ENCODE peak calls at places on chromosomes 7 and 10, in eight cellular contexts. I is fibroblast of lung, H is keratinocyte, R is bronchial epithelial cell, L is adrenal gland, Z is Peyer's patch, B is fibroblast of the aortic adventitia, P is spleen. E is an unnamed sample.

GRCh38 chr10:15813415-15813814 is 46.9 kb downstream of the MINDY3 start:
- DNase-seq in B (peak; percentile 23), H (no peak), I (peak; percentile 50), P (no peak), Z (no peak), L (no peak), R (no peak), E (no peak)

GRCh38 chr7:20114463-20114862 is 102.7 kb downstream of the MACC1 start:
- DNase-seq in L (no peak), P (no peak), I (peak; percentile 10), H (no peak), B (no peak), Z (no peak), R (no peak), E (no peak)

GRCh38 chr7:139950881-139951525 is 111.7 kb downstream of the PARP12 start:
- DNase-seq in H (no peak), B (no peak), Z (no peak), L (no peak), P (no peak), I (no peak), R (peak; percentile 73), E (no peak)

GRCh38 chr10:59868974-59869940 is 37.1 kb downstream of the CCDC6 start:
- DNase-seq in H (no peak), R (no peak), P (no peak), L (no peak), B (no peak), I (no peak), Z (no peak), E (no peak)

GRCh38 chr10:103616705-103617361 is 123.3 kb downstream of the NEURL1 start:
- DNase-seq in P (no peak), Z (no peak), I (peak; percentile 36), L (peak; percentile 46), R (no peak), B (peak; percentile 92), H (no peak), E (no peak)

GRCh38 chr7:126483972-126484371 is 768.8 kb downstream of the GRM8 start:
- DNase-seq in B (no peak), P (no peak), R (no peak), H (no peak), L (no peak), I (no peak), Z (no peak), E (no peak)

GRCh38 chr10:69883256-69883655 is 81.5 kb downstream of the COL13A1 start:
- DNase-seq in Z (no peak), R (peak; percentile 54), I (no peak), P (no peak), L (no peak), H (no peak), B (no peak), E (no peak)

GRCh38 chr10:9243861-9244515 is 1189.5 kb downstream of the GATA3 start:
- DNase-seq in B (no peak), L (no peak), P (no peak), R (no peak), I (peak; percentile 11), Z (no peak), H (no peak), E (no peak)

GRCh38 chr10:51074238-51075028 is at the start of gene PRKG1:
- DNase-seq in I (peak; percentile 72), P (peak; percentile 79), B (peak; percentile 82), R (peak; percentile 45), L (peak; percentile 71), Z (peak; percentile 70), H (no peak), E (peak; percentile 54)

GRCh38 chr10:82399850-82400249 is 524.9 kb downstream of the NRG3 start:
- DNase-seq in P (no peak), Z (no peak), B (no peak), R (no peak), H (no peak), I (no peak), L (no peak), E (no peak)

DNA sequence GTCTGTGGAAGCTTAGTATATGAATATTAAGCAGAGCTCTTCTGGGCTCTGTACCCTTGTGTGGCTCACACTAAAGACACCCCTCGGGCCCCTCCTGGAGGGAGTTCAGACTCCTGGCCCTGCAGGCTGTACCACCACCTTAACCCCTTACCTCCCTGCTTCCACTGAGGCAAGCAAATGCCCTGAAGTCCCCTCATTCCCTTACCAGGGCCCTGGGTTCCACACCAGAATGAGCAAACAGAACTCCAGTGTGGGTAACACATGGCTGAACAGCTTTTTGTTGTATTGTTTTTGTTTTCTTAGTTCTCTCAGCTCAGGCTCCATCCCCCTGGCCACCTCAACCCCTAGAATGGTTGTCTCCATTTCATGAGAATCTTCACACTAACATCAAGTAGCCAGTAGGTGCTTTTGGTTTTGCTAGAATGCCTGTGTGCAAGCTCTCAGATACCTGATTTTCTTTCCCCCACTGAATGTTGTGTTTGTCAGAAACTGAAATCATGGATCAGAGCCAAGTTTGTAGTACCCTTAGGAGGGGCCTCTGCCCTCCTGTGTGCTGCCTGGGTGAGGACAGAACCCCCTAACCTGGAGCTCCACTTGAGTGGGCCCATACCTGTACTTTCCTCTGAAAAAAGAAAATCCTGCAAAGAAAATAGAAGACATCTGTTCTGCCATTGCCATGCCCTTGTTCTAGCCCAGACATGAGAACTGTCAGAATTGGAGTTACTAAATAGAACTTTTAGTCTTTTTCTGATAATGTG is 2.8 kb upstream of the WAPL start:
- DNase-seq in P (no peak), L (no peak), H (no peak), I (no peak), B (no peak), Z (no peak), R (no peak), E (no peak)
- H3K4me3 ChIP-seq in P (no peak overlapping the region), L (no peak overlapping the region), H (no peak overlapping the region), I (no peak overlapping the region), B (no peak overlapping the region), Z (no peak overlapping the region), R (no peak overlapping the region), E (no peak overlapping the region)

DNA sequence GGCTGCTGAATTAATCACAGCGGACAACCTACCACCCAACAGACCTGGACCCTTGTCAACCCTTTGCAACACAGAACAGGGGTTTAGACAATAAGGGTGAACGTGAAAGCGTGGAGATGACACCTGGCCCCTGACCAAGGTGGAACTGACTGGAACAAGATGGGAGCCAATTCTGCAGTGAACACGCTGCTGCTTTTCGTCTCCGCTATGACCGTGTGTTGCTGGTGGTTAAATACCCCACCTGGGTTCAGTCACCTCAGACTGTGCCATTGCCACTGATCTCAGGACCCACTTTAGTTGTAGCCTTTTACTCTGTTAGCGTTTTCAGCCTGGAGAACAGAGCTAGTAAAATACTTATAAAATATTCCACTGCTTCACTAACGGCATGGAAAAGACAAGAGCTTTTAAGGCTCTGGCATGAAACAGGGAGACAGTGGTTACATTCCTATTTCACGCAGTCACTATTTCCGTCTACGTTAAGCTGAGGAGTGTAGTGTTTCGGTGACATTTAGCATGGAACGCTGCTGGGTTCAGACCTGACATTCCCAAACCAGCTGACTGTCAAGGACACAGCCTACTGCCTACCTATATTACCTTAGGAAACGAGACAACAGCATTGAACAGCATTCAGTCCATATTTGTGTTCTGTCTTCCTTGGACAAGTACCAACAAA is 119.5 kb upstream of the PRSS1 start:
- DNase-seq in H (no peak), Z (no peak), L (no peak), R (peak; percentile 12), P (no peak), I (peak; percentile 79), B (peak; percentile 34), E (no peak)
- H3K4me3 ChIP-seq in H (no peak overlapping the region), Z (no peak overlapping the region), L (no peak overlapping the region), R (no peak overlapping the region), P (no peak overlapping the region), I (no peak overlapping the region), B (no peak overlapping the region), E (no peak overlapping the region)

DNA sequence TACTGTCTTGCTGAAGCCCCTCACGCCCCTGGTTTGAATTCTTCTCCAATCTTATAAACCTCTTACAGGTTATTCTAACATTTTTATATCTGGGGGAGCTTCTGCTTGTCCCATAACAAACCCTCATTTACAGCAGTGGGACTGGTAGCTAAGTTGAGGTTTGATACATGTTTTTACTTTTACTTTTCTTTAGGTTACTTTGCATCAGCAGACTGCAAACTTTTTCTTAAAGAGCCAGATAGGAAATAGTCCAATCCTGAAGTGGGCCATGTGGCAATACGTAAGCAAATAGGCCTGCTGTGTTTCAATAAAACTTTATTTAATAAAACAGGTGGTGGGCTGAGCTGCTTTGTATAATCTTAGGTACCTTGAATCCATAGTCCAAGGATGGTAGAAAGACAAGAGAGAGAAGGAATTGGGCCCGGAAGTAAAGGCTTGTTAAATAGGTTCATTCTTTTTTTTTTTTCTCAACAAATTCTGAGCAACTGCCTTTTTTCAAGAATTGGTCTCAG is 27.3 kb downstream of the RAB18 start:
- DNase-seq in H (no peak), L (no peak), I (no peak), B (no peak), P (no peak), Z (no peak), R (no peak), E (no peak)
- H3K4me3 ChIP-seq in H (no peak overlapping the region), L (no peak overlapping the region), I (no peak overlapping the region), B (no peak overlapping the region), P (no peak overlapping the region), Z (no peak overlapping the region), R (no peak overlapping the region), E (no peak overlapping the region)

GRCh38 chr7:128833148-128833938 is 3.1 kb downstream of the FLNC start:
- DNase-seq in B (peak; percentile 95), R (peak; percentile 21), Z (no peak), I (peak; percentile 95), H (no peak), L (no peak), P (peak; percentile 66), E (peak; percentile 63)

GRCh38 chr7:128832880-128833147 is 2.6 kb downstream of the FLNC start:
- DNase-seq in H (no peak), R (no peak), Z (no peak), I (no peak), B (no peak), L (no peak), P (no peak), E (no peak)

GRCh38 chr7:128831994-128832879 is 2.0 kb downstream of the FLNC start:
- DNase-seq in R (no peak), B (peak; percentile 43), Z (no peak), H (no peak), L (no peak), P (peak; percentile 63), I (peak; percentile 64), E (no peak)

GRCh38 chr7:128835231-128835751 is 5.1 kb downstream of the FLNC start:
- DNase-seq in I (no peak), R (no peak), H (no peak), B (no peak), P (no peak), Z (no peak), L (no peak), E (no peak)

DNA sequence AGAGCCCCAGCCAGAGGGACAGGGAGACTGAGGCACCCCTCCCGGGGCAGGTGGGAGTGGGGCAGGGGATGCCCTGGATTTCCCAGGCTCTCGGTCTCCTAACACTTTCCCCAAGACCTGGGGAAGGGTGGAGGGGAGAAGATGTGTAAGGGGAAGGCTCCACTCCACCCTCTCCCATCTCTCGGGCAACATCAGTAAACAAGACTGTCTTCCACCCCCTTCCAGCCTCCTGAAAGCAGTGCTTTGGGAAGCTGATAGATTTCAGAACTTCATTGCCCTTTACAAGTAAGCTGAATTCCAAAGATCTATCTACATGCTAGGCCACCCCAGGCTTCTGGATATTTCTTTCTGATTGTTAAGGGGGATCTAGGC is 3.7 kb downstream of the FLNC start:
- DNase-seq in L (no peak), Z (no peak), P (no peak), H (no peak), B (peak; percentile 70), I (no peak), R (no peak), E (no peak)
- H3K4me3 ChIP-seq in L (no peak overlapping the region), Z (no peak overlapping the region), P (no peak overlapping the region), H (no peak overlapping the region), B (peak overlapping the region; percentile 90), I (peak overlapping the region; percentile 82), R (no peak overlapping the region), E (no peak overlapping the region)

E was measured in RWPE2.